ENCODE peak calls at places on chromosomes 1 and 21, in six cellular contexts. B, Z, D, P, E and L are unnamed samples.

GRCh38 chr1:165844114-165844798 is 16.8 kb downstream of the UCK2 start:
- DNase-seq in B (no peak), Z (peak), P (no peak), E (no peak), D (no peak), L (no peak)

GRCh38 chr1:19070197-19070651 is 113.7 kb upstream of the IFFO2 start:
- DNase-seq in Z (peak), D (no peak), P (no peak), E (no peak), B (no peak), L (no peak)

GRCh38 chr1:212665241-212666115 is 34.2 kb downstream of the BATF3 start:
- DNase-seq in E (peak), Z (peak), B (peak), D (no peak), P (peak), L (peak)

GRCh38 chr1:152035406-152036315 is 1.1 kb downstream of the S100A11 start:
- DNase-seq in D (no peak), E (no peak), Z (peak), B (no peak), P (no peak), L (peak)

GRCh38 chr1:154609398-154610380 is 1.7 kb upstream of the ADAR start:
- DNase-seq in Z (peak), D (peak), E (peak), P (peak), B (no peak), L (peak)

GRCh38 chr1:11990303-11991032 is 10.2 kb downstream of the MFN2 start:
- DNase-seq in Z (no peak), E (peak), D (no peak), P (no peak), B (no peak), L (no peak)

GRCh38 chr1:116478621-116479020 is 92.2 kb downstream of the CD58 start:
- DNase-seq in P (no peak), D (no peak), E (no peak), Z (peak), B (no peak), L (no peak)

GRCh38 chr1:114094303-114094663 is 59.4 kb downstream of the SYT6 start:
- DNase-seq in D (no peak), P (no peak), B (no peak), E (peak), Z (no peak), L (peak)

GRCh38 chr1:225689882-225690459 is 37.0 kb upstream of the ENAH start:
- DNase-seq in P (no peak), B (no peak), E (peak), Z (no peak), D (no peak), L (no peak)

GRCh38 chr1:116711061-116711582 is 43.1 kb upstream of the CD2 start:
- DNase-seq in D (no peak), E (no peak), B (no peak), Z (peak), P (peak), L (no peak)

GRCh38 chr1:232954594-232955365 is 4.4 kb downstream of the NTPCR start:
- DNase-seq in B (no peak), P (no peak), D (no peak), E (peak), Z (no peak), L (no peak)

GRCh38 chr1:109529895-109530456 is 9.7 kb upstream of the GPR61 start:
- DNase-seq in P (no peak), D (no peak), E (no peak), B (no peak), Z (no peak), L (no peak)

GRCh38 chr1:81752840-81753239 is 47.9 kb upstream of the ADGRL2 start:
- DNase-seq in B (no peak), E (no peak), P (no peak), D (no peak), Z (no peak), L (no peak)

GRCh38 chr21:45408271-45408791 is 3.4 kb downstream of the COL18A1 start:
- DNase-seq in E (no peak), Z (no peak), P (no peak), D (no peak), B (no peak), L (no peak)

GRCh38 chr1:58586296-58586695 is 9.2 kb upstream of the TACSTD2 start:
- DNase-seq in Z (no peak), B (no peak), P (no peak), D (no peak), E (peak), L (no peak)

GRCh38 chr1:214184992-214185391 is 96.0 kb upstream of the SMYD2 start:
- DNase-seq in P (no peak), E (no peak), B (no peak), D (no peak), Z (no peak), L (no peak)

GRCh38 chr1:154433161-154433681 is 28.1 kb downstream of the IL6R start:
- DNase-seq in B (no peak), E (no peak), P (no peak), Z (no peak), D (no peak), L (peak)

GRCh38 chr1:162549001-162549400 is 12.5 kb upstream of the UAP1 start:
- DNase-seq in B (no peak), P (no peak), E (no peak), Z (no peak), D (no peak), L (no peak)

GRCh38 chr1:34975312-34975711 is 9.8 kb downstream of the TMEM35B start:
- DNase-seq in D (no peak), B (no peak), Z (peak), P (no peak), E (peak), L (no peak)

GRCh38 chr1:79497193-79497773 is 490.8 kb upstream of the ADGRL4 start:
- DNase-seq in Z (peak), B (peak), D (no peak), E (peak), P (no peak), L (peak)

GRCh38 chr21:38310619-38311018 is 53.8 kb downstream of the KCNJ15 start:
- DNase-seq in D (no peak), Z (no peak), P (no peak), B (no peak), E (peak), L (peak)

GRCh38 chr1:233491953-233492627 is 121.8 kb upstream of the KCNK1 start:
- DNase-seq in B (no peak), P (peak), Z (no peak), D (no peak), E (no peak), L (no peak)

GRCh38 chr1:94327001-94327685 is 89.8 kb upstream of the ARHGAP29 start:
- DNase-seq in P (peak), Z (peak), B (peak), D (peak), E (peak), L (peak)

GRCh38 chr21:34333150-34333739 is 30.6 kb upstream of the KCNE2 start:
- DNase-seq in D (no peak), E (peak), B (no peak), P (no peak), Z (no peak), L (no peak)

GRCh38 chr1:201708691-201709090 is 120.3 kb upstream of the IPO9 start:
- DNase-seq in B (no peak), Z (no peak), D (no peak), E (no peak), P (no peak), L (no peak)

GRCh38 chr21:42252267-42252666 is 33.3 kb downstream of the ABCG1 start:
- DNase-seq in Z (no peak), E (no peak), P (no peak), D (no peak), B (no peak), L (no peak)
- H2BK15ac ChIP-seq in Z (no peak), E (no peak), P (no peak), D (no peak), B (no peak), L (no peak)

GRCh38 chr21:43808367-43808766 is 19.0 kb downstream of the RRP1 start:
- DNase-seq in D (no peak), E (no peak), P (no peak), B (no peak), Z (no peak), L (no peak)
- H2BK15ac ChIP-seq in D (no peak), E (no peak), P (no peak), B (no peak), Z (no peak), L (no peak)

DNA sequence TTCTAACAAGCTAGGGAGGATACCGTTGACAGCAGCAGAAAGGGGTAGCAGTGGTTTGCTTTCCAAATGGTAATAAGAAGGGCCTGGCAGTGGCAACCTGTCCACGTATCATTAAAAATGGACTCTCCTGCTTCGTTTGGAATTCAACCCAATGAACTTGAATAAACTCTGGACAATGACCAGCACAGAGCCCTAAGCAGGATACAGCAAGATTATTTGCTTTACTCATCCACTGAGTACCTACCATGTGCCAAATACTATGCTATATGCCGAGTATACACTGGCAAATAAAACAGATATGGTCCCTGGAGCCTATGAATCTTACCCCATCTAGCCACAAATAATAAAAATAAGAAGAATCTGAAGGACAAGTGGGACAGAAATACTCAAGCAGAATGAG is 6.7 kb downstream of the OVAAL start:
- DNase-seq in B (no peak), P (no peak), E (no peak), Z (no peak), D (no peak), L (no peak)
- H2BK15ac ChIP-seq in B (no peak), P (no peak), E (peak), Z (no peak), D (no peak), L (no peak)

GRCh38 chr21:41069305-41069642 is 98.7 kb upstream of the BACE2 start:
- DNase-seq in D (no peak), Z (no peak), E (no peak), P (no peak), B (no peak), L (no peak)
- H2BK15ac ChIP-seq in D (no peak), Z (no peak), E (no peak), P (no peak), B (no peak), L (no peak)

GRCh38 chr1:29697391-29697780 is 461.1 kb downstream of the PTPRU start:
- DNase-seq in E (no peak), P (no peak), D (no peak), B (no peak), Z (no peak), L (no peak)

GRCh38 chr1:29698033-29698432 is 461.7 kb downstream of the PTPRU start:
- DNase-seq in E (peak), Z (peak), P (peak), D (no peak), B (peak), L (peak)

GRCh38 chr1:29698626-29699025 is 462.3 kb downstream of the PTPRU start:
- DNase-seq in B (no peak), Z (no peak), E (no peak), D (no peak), P (no peak), L (no peak)

GRCh38 chr1:29703596-29703995 is 467.3 kb downstream of the PTPRU start:
- DNase-seq in B (peak), Z (peak), P (peak), E (peak), D (no peak), L (peak)

DNA sequence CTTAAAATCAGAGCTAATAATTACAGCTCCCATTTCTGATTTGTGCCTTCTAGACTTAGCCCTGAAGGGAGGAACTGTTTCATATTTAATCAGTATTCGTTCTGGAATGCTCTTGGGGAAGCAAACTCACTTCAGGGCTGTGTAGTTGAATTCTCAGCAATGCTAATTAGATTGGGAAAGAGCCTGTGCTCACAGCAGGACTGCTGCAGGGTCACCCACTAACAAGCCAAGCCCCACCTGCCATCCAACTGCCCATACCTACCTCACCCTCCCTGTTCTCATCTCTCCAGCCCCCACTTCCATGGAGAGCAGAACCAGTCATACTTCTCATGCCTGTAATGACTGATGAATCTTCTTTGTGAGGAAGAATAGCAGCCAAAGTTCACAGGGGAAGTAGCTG is 464.2 kb downstream of the PTPRU start:
- DNase-seq in P (no peak), D (no peak), Z (no peak), E (no peak), B (no peak), L (no peak)
- H2BK15ac ChIP-seq in P (no peak), D (no peak), Z (no peak), E (no peak), B (no peak), L (no peak)

DNA sequence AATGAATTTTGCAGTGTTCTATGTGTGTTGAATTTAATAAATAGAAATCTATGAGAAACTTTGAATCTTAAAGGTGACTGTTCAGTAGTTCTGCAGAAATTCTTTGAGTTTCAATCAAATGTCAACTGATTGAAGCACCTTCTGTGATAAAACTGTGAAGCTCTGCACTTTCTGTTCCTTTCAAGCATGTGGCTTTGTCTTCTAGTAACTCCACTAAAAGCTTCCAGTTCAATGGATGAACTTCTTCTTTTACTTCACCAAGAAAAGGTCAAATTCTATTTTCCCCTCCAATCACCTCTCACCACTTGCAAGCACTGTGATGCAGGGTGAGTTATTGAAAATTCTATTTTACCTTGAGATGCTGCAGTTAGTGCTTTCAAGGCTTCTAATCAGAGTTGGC is 515.3 kb upstream of the B3GALT2 start:
- DNase-seq in Z (no peak), D (no peak), B (no peak), P (no peak), E (no peak), L (no peak)
- H2BK15ac ChIP-seq in Z (no peak), D (no peak), B (no peak), P (no peak), E (peak), L (no peak)